ENCODE peak calls at places on chromosomes 7 and 10, in five cellular contexts. H is amygdala; G is activated T-helper 9 cell treated with anti-CD3 and anti-CD28 coated beads, Interleukin-2, amount 50 U/mL, for 16 hours; S is stimulated activated CD4-positive, alpha-beta T cell treated with anti-CD3 and anti-CD28 coated beads, Interleukin-2, amount 100 ng/mL, for 48 hours; J is progenitor cell of endocrine pancreas. V is an unnamed sample.

GRCh38 chr7:111486472-111487142 is 75.7 kb downstream of the IMMP2L start:
- DNase-seq in H (no peak), G (no peak), S (no peak), J (no peak), V (no peak)

GRCh38 chr10:4407783-4408182 is 418.2 kb upstream of the AKR1E2 start:
- DNase-seq in H (no peak), G (no peak), S (no peak), J (no peak), V (no peak)

GRCh38 chr7:84686373-84686772 is 491.8 kb upstream of the SEMA3A start:
- DNase-seq in H (no peak), G (no peak), S (no peak), J (no peak), V (no peak)

GRCh38 chr7:25117226-25118047 is 7.6 kb downstream of the CYCS start:
- DNase-seq in H (no peak), G (no peak), S (no peak), J (no peak), V (no peak)

GRCh38 chr7:152424348-152425108 is 11.3 kb downstream of the KMT2C start:
- DNase-seq in H (no peak), G (no peak), S (no peak), J (no peak), V (no peak)

GRCh38 chr7:13872751-13873150 is 116.7 kb downstream of the ETV1 start:
- DNase-seq in H (no peak), G (no peak), S (no peak), J (no peak), V (no peak)

GRCh38 chr7:56106108-56107073 is at the start of gene CHCHD2:
- DNase-seq in H (peak), G (peak), S (peak), J (peak), V (peak)

GRCh38 chr10:3424102-3424803 is 251.7 kb upstream of the PITRM1 start:
- DNase-seq in H (no peak), G (no peak), S (no peak), J (no peak), V (no peak)

GRCh38 chr7:99106869-99107268 is 37.0 kb downstream of the SMURF1 start:
- DNase-seq in H (no peak), G (no peak), S (no peak), J (no peak), V (no peak)

GRCh38 chr7:2010101-2010500 is 222.6 kb downstream of the MAD1L1 start:
- DNase-seq in H (no peak), G (no peak), S (no peak), J (no peak), V (no peak)

GRCh38 chr7:56218510-56218909 is 102.3 kb upstream of the NUPR2 start:
- DNase-seq in H (no peak), G (no peak), S (no peak), J (no peak), V (no peak)

GRCh38 chr7:132386249-132386681 is 190.0 kb downstream of the PLXNA4 start:
- DNase-seq in H (no peak), G (no peak), S (no peak), J (peak), V (no peak)

GRCh38 chr7:22156205-22156604 is 200.7 kb downstream of the RAPGEF5 start:
- DNase-seq in H (no peak), G (no peak), S (no peak), J (no peak), V (no peak)

GRCh38 chr7:18426564-18427226 is 68.9 kb upstream of the HDAC9 start:
- DNase-seq in H (no peak), G (no peak), S (no peak), J (no peak), V (no peak)

GRCh38 chr7:4216016-4216415 is 466.1 kb upstream of the FOXK1 start:
- DNase-seq in H (no peak), G (no peak), S (no peak), J (no peak), V (no peak)

GRCh38 chr7:45136106-45137060 is 21.2 kb upstream of the RAMP3 start:
- DNase-seq in H (no peak), G (peak), S (peak), J (peak), V (peak)

GRCh38 chr7:69599879-69600764 is 1.8 kb downstream of the AUTS2 start:
- DNase-seq in H (no peak), G (no peak), S (no peak), J (no peak), V (no peak)

GRCh38 chr7:70539622-70540021 is 592.3 kb upstream of the GALNT17 start:
- DNase-seq in H (no peak), G (no peak), S (no peak), J (no peak), V (no peak)

GRCh38 chr7:101465576-101466196 is 103.0 kb downstream of the COL26A1 start:
- DNase-seq in H (no peak), G (no peak), S (no peak), J (no peak), V (no peak)

GRCh38 chr7:135653285-135654080 is 8.8 kb upstream of the STMP1 start:
- DNase-seq in H (no peak), G (no peak), S (no peak), J (no peak), V (no peak)

GRCh38 chr7:48389977-48390376 is 218.7 kb downstream of the ABCA13 start:
- DNase-seq in H (no peak), G (no peak), S (no peak), J (no peak), V (no peak)

V was measured in activated CD8-positive, alpha-beta memory T cell treated with anti-CD3 and anti-CD28 coated beads for 48 hours.